ENCODE peak calls at places on chromosomes 4 and X, in four cellular contexts. Y is CD8-positive, alpha-beta memory T cell; L is Jurkat, Clone E6-1; B is fibroblast of pulmonary artery. Z is an unnamed sample.

GRCh38 chrX:133542476-133542875 is 127.2 kb upstream of the GPC4 start:
- DNase-seq in Y (no peak), B (peak), L (no peak), Z (no peak)

GRCh38 chrX:65667503-65668355 is at the start of gene MSN:
- DNase-seq in L (peak), Y (peak), B (peak), Z (no peak)

GRCh38 chrX:23864719-23865349 is 42.9 kb downstream of the APOO start:
- DNase-seq in Y (no peak), B (no peak), L (no peak), Z (no peak)

GRCh38 chrX:44308869-44309268 is 34.6 kb downstream of the EFHC2 start:
- DNase-seq in Y (no peak), B (no peak), L (no peak), Z (no peak)

GRCh38 chr4:70902577-70903281 is 560 bp downstream of the MOB1B start:
- DNase-seq in Y (no peak), B (peak), L (no peak), Z (no peak)

GRCh38 chrX:150887906-150888465 is 10.5 kb downstream of the CD99L2 start:
- DNase-seq in L (no peak), Y (no peak), B (no peak), Z (no peak)

GRCh38 chrX:44431206-44431605 is 87.7 kb upstream of the EFHC2 start:
- DNase-seq in L (no peak), Y (no peak), B (peak), Z (no peak)

GRCh38 chrX:129648514-129649267 is 6.1 kb downstream of the APLN start:
- DNase-seq in Y (no peak), L (no peak), B (no peak), Z (no peak)

GRCh38 chrX:28794751-28795150 is 207.5 kb downstream of the IL1RAPL1 start:
- DNase-seq in Y (no peak), L (no peak), B (no peak), Z (no peak)

GRCh38 chrX:50157545-50158125 is 43.2 kb downstream of the AKAP4 start:
- DNase-seq in B (peak), Y (no peak), L (no peak), Z (no peak)

GRCh38 chrX:34300871-34301270 is 168.8 kb upstream of the FAM47A start:
- DNase-seq in B (peak), L (peak), Y (no peak), Z (peak)

GRCh38 chr4:106471151-106471550 is 102.6 kb upstream of the GIMD1 start:
- DNase-seq in B (no peak), Y (no peak), L (no peak), Z (no peak)

GRCh38 chrX:15973941-15974340 is 119.3 kb upstream of the AP1S2 start:
- DNase-seq in Y (no peak), L (no peak), B (peak), Z (no peak)

GRCh38 chrX:44062842-44063241 is 89.7 kb upstream of the NDP start:
- DNase-seq in L (no peak), B (no peak), Y (no peak), Z (no peak)

GRCh38 chr4:31422006-31422405 is 701.8 kb downstream of the PCDH7 start:
- DNase-seq in Y (no peak), B (no peak), L (no peak), Z (no peak)

GRCh38 chr4:124940387-124940786 is 227.9 kb upstream of the ANKRD50 start:
- DNase-seq in Y (no peak), B (peak), L (no peak), Z (peak)

GRCh38 chr4:8198206-8198905 is 734 bp upstream of the SH3TC1 start:
- DNase-seq in B (no peak), L (no peak), Y (no peak), Z (no peak)
- H3K4me3 ChIP-seq in B (no peak), L (peak), Y (peak), Z (no peak)

GRCh38 chrX:13440166-13440565 is 120.3 kb upstream of the ATXN3L start:
- DNase-seq in B (no peak), Y (no peak), L (no peak), Z (no peak)
- H3K4me3 ChIP-seq in B (no peak), Y (no peak), L (no peak), Z (no peak)

DNA sequence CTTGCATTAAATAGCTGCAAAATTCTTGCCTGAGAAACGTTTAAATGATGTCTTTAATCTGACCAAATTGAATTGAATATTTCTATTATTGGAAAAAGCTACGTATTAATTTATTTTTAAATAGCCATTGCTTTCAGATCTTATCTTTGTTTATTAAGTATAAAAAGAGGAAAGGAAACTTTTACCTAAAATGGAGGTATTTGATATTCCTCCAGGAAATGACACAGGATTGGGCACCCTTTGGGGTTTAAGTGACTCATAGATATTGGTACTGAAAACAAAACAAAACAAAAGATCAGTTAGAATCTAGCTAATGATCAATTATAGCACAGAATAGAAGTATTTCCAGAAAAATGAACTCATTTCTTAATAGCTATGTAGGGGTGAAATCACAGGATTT is 34.1 kb downstream of the PLS3 start:
- DNase-seq in Y (no peak), B (peak), L (no peak), Z (no peak)
- H3K4me3 ChIP-seq in Y (no peak), B (peak), L (no peak), Z (peak)

GRCh38 chrX:13659057-13659456 is 6.1 kb downstream of the TCEANC start:
- DNase-seq in B (peak), Y (no peak), L (no peak), Z (no peak)
- H3K4me3 ChIP-seq in B (peak), Y (no peak), L (no peak), Z (no peak)

GRCh38 chr4:140027135-140027534 is 126.8 kb downstream of the MAML3 start:
- DNase-seq in Y (no peak), L (no peak), B (no peak), Z (no peak)
- H3K4me3 ChIP-seq in Y (no peak), L (no peak), B (no peak), Z (no peak)

GRCh38 chr4:17664755-17665154 is 50.3 kb downstream of the MED28 start:
- DNase-seq in Y (no peak), B (no peak), L (no peak), Z (no peak)
- H3K4me3 ChIP-seq in Y (no peak), B (no peak), L (no peak), Z (no peak)

DNA sequence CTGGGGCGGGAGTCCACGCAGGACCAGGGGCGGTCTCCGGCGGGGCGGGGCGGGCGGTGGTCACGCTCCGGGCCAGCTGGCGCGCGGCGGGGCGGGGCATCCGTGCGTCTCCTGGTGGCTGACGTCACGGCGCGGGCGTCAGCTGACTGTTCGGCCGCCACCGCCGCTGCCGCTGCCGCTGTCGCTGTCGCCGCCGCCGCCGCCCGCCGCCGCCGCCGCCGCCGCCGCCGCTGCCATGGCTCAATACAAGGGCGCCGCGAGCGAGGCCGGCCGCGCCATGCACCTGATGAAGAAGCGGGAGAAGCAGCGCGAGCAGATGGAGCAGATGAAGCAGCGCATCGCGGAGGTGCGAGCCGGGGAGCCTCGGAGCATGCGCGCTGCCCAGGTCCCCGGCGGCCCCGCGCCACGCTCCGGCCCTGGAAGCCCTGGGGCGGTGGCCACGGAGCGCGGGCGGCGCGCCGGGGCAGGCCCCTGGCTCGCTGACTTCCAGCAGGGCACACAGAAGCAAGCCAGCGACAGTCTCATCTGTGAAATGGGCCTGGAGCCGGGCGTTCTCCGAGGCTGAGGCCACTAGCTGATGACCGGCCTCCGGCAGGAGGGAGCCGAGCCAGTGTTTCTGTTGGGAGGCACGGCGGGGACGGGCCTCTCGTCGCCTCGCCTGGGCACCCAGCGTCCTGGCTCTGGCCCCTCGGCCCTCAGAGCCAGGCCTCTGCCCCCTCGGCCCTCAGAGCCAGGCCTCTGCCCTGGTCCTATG is at the start of gene FAM50A:
- DNase-seq in L (peak), Y (peak), B (peak), Z (no peak)
- H3K4me3 ChIP-seq in L (peak), Y (peak), B (peak), Z (peak)

DNA sequence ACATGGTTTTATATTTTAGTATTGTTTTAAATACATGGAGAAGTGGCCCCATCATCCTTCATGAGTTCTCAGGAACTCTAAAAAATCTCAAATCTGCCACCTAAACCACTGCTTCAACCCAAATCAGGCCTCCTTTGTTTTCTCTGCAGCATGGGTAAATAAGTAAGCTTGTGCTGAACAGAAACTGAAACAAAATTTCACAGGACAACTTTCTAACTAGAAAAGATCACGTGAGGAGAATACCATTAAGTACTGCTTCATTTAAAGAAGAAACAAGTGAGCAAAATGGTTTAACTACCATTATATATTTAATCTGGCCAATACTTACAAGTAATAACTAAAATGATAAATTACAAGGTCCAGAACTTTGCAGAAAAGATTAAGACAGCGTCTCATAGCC is 2.5 kb downstream of the ARAP2 start:
- DNase-seq in Y (no peak), L (peak), B (no peak), Z (no peak)
- H3K4me3 ChIP-seq in Y (peak), L (peak), B (no peak), Z (no peak)

Z was measured in AG04450.